ENCODE peak calls at places on chromosomes 13 and 19, in six cellular contexts. E is cardiac muscle cell, T is tibial nerve, N is lower leg skin, X is ascending aorta, W is prostate gland. D is an unnamed sample.

GRCh38 chr13:36124236-36124822 is 6.9 kb downstream of the DCLK1 start:
- DNase-seq in E (no peak), T (peak; percentile 41), N (no peak), X (no peak), W (no peak), D (no peak)

GRCh38 chr13:29791997-29792775 is 58.2 kb downstream of the UBL3 start:
- DNase-seq in E (no peak), T (no peak), N (no peak), X (no peak), W (no peak), D (no peak)

GRCh38 chr19:30718728-30719127 is 346.5 kb downstream of the ZNF536 start:
- DNase-seq in E (no peak), T (no peak), N (no peak), X (no peak), W (no peak), D (peak; percentile 19)

GRCh38 chr13:112107289-112107688 is 40.3 kb downstream of the SOX1 start:
- DNase-seq in E (no peak), T (no peak), N (no peak), X (no peak), W (no peak), D (no peak)

GRCh38 chr19:12796146-12797071 is 5.1 kb downstream of the JUNB start:
- DNase-seq in E (peak; percentile 87), T (peak; percentile 76), N (peak; percentile 69), X (no peak), W (peak; percentile 66), D (peak; percentile 82)

GRCh38 chr19:41175825-41176734 is 16.9 kb upstream of the CYP2S1 start:
- DNase-seq in E (peak; percentile 75), T (peak; percentile 53), N (peak; percentile 73), X (peak; percentile 10), W (peak; percentile 74), D (peak; percentile 37)

GRCh38 chr13:21674271-21675009 is 3.6 kb downstream of the FGF9 start:
- DNase-seq in E (peak; percentile 66), T (no peak), N (no peak), X (no peak), W (no peak), D (peak; percentile 69)

GRCh38 chr13:36998624-36999041 is 507 bp downstream of the ALG5 start:
- DNase-seq in E (peak; percentile 32), T (no peak), N (peak; percentile 26), X (no peak), W (no peak), D (peak; percentile 44)

GRCh38 chr19:39144487-39145071 is 19.0 kb downstream of the PAK4 start:
- DNase-seq in E (no peak), T (no peak), N (no peak), X (no peak), W (peak; percentile 67), D (no peak)

GRCh38 chr19:7808108-7808507 is 21.9 kb upstream of the EVI5L start:
- DNase-seq in E (no peak), T (no peak), N (no peak), X (no peak), W (no peak), D (no peak)

GRCh38 chr19:48169585-48169973 is 565 bp downstream of the LIG1 start:
- DNase-seq in E (peak; percentile 82), T (peak; percentile 55), N (peak; percentile 65), X (no peak), W (peak; percentile 81), D (peak; percentile 90)

GRCh38 chr13:113183450-113184129 is 24.9 kb downstream of the PCID2 start:
- DNase-seq in E (no peak), T (no peak), N (no peak), X (no peak), W (no peak), D (no peak)

GRCh38 chr19:18284710-18285430 is 3.4 kb upstream of the JUND start:
- DNase-seq in E (no peak), T (no peak), N (no peak), X (no peak), W (no peak), D (no peak)

GRCh38 chr19:8615022-8615421 is 4.5 kb upstream of the ADAMTS10 start:
- DNase-seq in E (no peak), T (no peak), N (no peak), X (no peak), W (no peak), D (no peak)

GRCh38 chr13:72959643-72960042 is 99.2 kb upstream of the KLF5 start:
- DNase-seq in E (no peak), T (no peak), N (no peak), X (no peak), W (no peak), D (no peak)

GRCh38 chr19:54302252-54302651 is 10.7 kb downstream of the LILRA5 start:
- DNase-seq in E (no peak), T (no peak), N (no peak), X (no peak), W (no peak), D (no peak)

GRCh38 chr13:57003682-57004081 is 137.0 kb upstream of the PRR20A start:
- DNase-seq in E (no peak), T (no peak), N (no peak), X (no peak), W (no peak), D (no peak)

GRCh38 chr19:46845959-46846459 is 4.6 kb downstream of the AP2S1 start:
- DNase-seq in E (no peak), T (no peak), N (no peak), X (no peak), W (no peak), D (no peak)

GRCh38 chr19:1568320-1569019 is at the start of gene MEX3D:
- DNase-seq in E (peak; percentile 89), T (peak; percentile 57), N (peak; percentile 34), X (no peak), W (peak; percentile 68), D (peak; percentile 87)

GRCh38 chr13:96218475-96218874 is 128.6 kb downstream of the HS6ST3 start:
- DNase-seq in E (no peak), T (no peak), N (no peak), X (no peak), W (no peak), D (no peak)

GRCh38 chr19:55657004-55657747 is 2.3 kb downstream of the U2AF2 start:
- DNase-seq in E (no peak), T (no peak), N (no peak), X (no peak), W (peak; percentile 51), D (no peak)

GRCh38 chr13:112977091-112977490 is 8.1 kb downstream of the MCF2L start:
- DNase-seq in E (no peak), T (no peak), N (no peak), X (no peak), W (no peak), D (no peak)

GRCh38 chr19:4061178-4061682 is 5.5 kb downstream of the ZBTB7A start:
- DNase-seq in E (no peak), T (peak; percentile 79), N (peak; percentile 83), X (peak; percentile 58), W (peak; percentile 75), D (no peak)

GRCh38 chr13:89212186-89212585 is 1541.0 kb downstream of the SLITRK5 start:
- DNase-seq in E (no peak), T (no peak), N (no peak), X (no peak), W (no peak), D (no peak)

GRCh38 chr13:75016225-75016624 is 465.7 kb downstream of the TBC1D4 start:
- DNase-seq in E (no peak), T (no peak), N (no peak), X (no peak), W (no peak), D (no peak)

GRCh38 chr13:80314711-80315505 is 26.0 kb downstream of the SPRY2 start:
- DNase-seq in E (no peak), T (no peak), N (no peak), X (no peak), W (no peak), D (no peak)

GRCh38 chr13:67136157-67136556 is 94.0 kb downstream of the PCDH9 start:
- DNase-seq in E (peak; percentile 48), T (no peak), N (no peak), X (no peak), W (no peak), D (no peak)

GRCh38 chr13:79385694-79386093 is 20.4 kb downstream of the RBM26 start:
- DNase-seq in E (no peak), T (no peak), N (no peak), X (no peak), W (no peak), D (no peak)

GRCh38 chr13:110518571-110518970 is 43.0 kb downstream of the RAB20 start:
- DNase-seq in E (no peak), T (no peak), N (no peak), X (no peak), W (no peak), D (no peak)
- TF ChIP-seq CTCF in E (no peak), T (no peak), N (no peak), X (no peak), W (no peak), D (no peak)

DNA sequence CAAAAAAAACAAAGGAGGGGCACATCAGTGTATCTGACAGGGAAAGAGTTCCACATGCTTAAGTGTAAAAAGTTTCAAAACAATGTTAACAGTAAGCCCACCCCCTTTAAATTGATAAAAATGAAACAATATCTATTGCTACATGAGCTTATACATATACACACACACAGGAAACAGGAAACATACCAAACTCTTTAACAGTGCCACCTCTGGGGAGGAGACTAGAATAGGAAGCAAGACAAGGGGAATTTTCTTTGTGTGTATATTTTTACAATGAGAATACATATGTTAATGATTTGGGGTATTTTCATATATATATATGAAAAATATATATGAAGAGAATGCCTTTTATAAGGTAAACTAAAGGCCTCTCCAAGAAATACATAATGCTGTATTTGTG is 44.7 kb downstream of the TPT1 start:
- DNase-seq in E (no peak), T (no peak), N (no peak), X (no peak), W (no peak), D (no peak)
- TF ChIP-seq CTCF in E (no peak), T (no peak), N (no peak), X (no peak), W (no peak), D (no peak)

GRCh38 chr19:11453468-11454341 is 18.3 kb downstream of the PRKCSH start:
- DNase-seq in E (no peak), T (no peak), N (no peak), X (no peak), W (no peak), D (no peak)
- TF ChIP-seq CTCF in E (peak; percentile 32), T (no peak), N (no peak), X (peak; percentile 15), W (no peak), D (peak; percentile 47)

DNA sequence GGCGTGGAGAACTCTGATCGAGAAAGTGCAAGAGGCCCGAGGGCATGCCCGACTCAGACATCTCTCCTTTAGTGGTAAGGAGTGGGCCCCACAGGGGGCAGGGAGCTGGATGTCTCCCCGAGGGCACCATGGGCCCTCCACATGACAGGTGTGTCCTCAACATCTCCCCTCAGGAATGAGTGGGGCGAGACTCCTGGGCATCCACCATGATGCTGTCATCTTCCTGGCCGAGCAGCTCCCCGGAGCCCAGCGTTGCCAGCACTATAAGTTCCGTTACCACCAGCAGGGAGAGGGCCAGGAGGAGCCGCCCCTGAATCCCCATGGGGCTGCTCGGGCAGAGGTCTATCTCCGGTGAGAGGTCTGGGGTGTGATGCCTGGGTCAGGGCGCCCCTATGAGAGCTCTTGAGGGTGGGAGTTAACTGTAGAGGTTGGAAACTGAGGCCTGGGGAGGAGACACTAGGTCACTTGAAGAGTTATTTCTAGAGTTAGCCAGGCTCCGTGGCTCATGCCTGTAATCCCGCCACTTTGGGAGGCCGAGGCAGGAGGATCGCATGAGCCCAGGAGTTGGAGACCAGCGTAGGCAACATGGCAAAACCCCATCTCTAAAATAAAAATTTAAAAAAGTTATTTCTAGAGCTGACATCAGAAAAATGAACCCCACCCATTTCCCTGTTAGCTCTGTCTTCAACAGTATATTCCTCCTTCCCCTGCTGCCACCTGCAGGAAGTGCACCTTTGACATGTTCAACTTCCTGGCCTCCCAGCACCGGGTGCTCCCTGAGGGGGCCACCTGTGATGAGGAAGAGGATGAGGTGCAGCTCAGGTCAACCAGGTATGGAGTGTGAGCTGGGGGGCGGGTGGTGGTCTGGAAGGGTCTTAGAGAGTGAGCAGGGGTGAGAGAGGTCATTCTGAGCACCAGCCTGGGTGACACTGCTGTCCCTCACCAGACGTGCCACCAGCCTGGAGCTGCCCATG is 5.1 kb downstream of the IGFLR1 start:
- DNase-seq in E (no peak), T (no peak), N (no peak), X (no peak), W (no peak), D (no peak)
- TF ChIP-seq CTCF in E (peak; percentile 2), T (no peak), N (no peak), X (no peak), W (no peak), D (no peak)